ENCODE peak calls at places on chromosomes 11 and 22, in four cellular contexts. One of them, this sample, is unnamed.

GRCh38 chr11:465896-466538 is 15.9 kb downstream of the PTDSS2 start:
- DNase-seq in mucosa of gallbladder: no peak
- DNase-seq in cardiac muscle cell: no peak
- DNase-seq in SHP77 treated with DMSO at 0.1 percent for 48 hours: no peak
- DNase-seq in this sample: no peak

GRCh38 chr22:45784357-45785277 is 113.0 kb downstream of the ATXN10 start:
- DNase-seq in cardiac muscle cell: no peak
- DNase-seq in SHP77 treated with DMSO at 0.1 percent for 48 hours: no peak
- DNase-seq in mucosa of gallbladder: no peak
- DNase-seq in this sample: no peak

GRCh38 chr22:45125198-45125597 is 38.5 kb upstream of the NUP50 start:
- DNase-seq in SHP77 treated with DMSO at 0.1 percent for 48 hours: no peak
- DNase-seq in mucosa of gallbladder: peak; percentile 17
- DNase-seq in cardiac muscle cell: peak; percentile 61
- DNase-seq in this sample: no peak

GRCh38 chr22:45240137-45240809 is 421 bp downstream of the KIAA0930 start:
- DNase-seq in mucosa of gallbladder: no peak
- DNase-seq in SHP77 treated with DMSO at 0.1 percent for 48 hours: no peak
- DNase-seq in cardiac muscle cell: peak; percentile 41
- DNase-seq in this sample: no peak

GRCh38 chr11:32751381-32751780 is 43.1 kb downstream of the CCDC73 start:
- DNase-seq in cardiac muscle cell: no peak
- DNase-seq in mucosa of gallbladder: no peak
- DNase-seq in SHP77 treated with DMSO at 0.1 percent for 48 hours: no peak
- DNase-seq in this sample: no peak

GRCh38 chr22:48334971-48335370 is 1492.7 kb downstream of the BRD1 start:
- DNase-seq in SHP77 treated with DMSO at 0.1 percent for 48 hours: no peak
- DNase-seq in mucosa of gallbladder: no peak
- DNase-seq in cardiac muscle cell: no peak
- DNase-seq in this sample: no peak

GRCh38 chr22:41445171-41446056 is 1.2 kb downstream of the TOB2 start:
- DNase-seq in cardiac muscle cell: no peak
- DNase-seq in mucosa of gallbladder: no peak
- DNase-seq in SHP77 treated with DMSO at 0.1 percent for 48 hours: no peak
- DNase-seq in this sample: no peak

GRCh38 chr11:47259178-47259977 is 1.6 kb downstream of the NR1H3 start:
- DNase-seq in cardiac muscle cell: peak; percentile 61
- DNase-seq in mucosa of gallbladder: no peak
- DNase-seq in SHP77 treated with DMSO at 0.1 percent for 48 hours: peak; percentile 6
- DNase-seq in this sample: peak; percentile 51

GRCh38 chr22:20807315-20807752 is 33.4 kb downstream of the SERPIND1 start:
- DNase-seq in SHP77 treated with DMSO at 0.1 percent for 48 hours: no peak
- DNase-seq in mucosa of gallbladder: no peak
- DNase-seq in cardiac muscle cell: peak; percentile 76
- DNase-seq in this sample: no peak

GRCh38 chr11:57913713-57914704 is 109.7 kb upstream of the OR9Q1 start:
- DNase-seq in mucosa of gallbladder: no peak
- DNase-seq in cardiac muscle cell: no peak
- DNase-seq in SHP77 treated with DMSO at 0.1 percent for 48 hours: no peak
- DNase-seq in this sample: no peak

GRCh38 chr22:36104988-36105387 is 55.6 kb downstream of the APOL3 start:
- DNase-seq in mucosa of gallbladder: no peak
- DNase-seq in SHP77 treated with DMSO at 0.1 percent for 48 hours: no peak
- DNase-seq in cardiac muscle cell: no peak
- DNase-seq in this sample: no peak

GRCh38 chr11:72239296-72239848 is 4.6 kb downstream of the PHOX2A start:
- DNase-seq in cardiac muscle cell: peak; percentile 69
- DNase-seq in SHP77 treated with DMSO at 0.1 percent for 48 hours: no peak
- DNase-seq in mucosa of gallbladder: no peak
- DNase-seq in this sample: no peak

GRCh38 chr22:50191041-50191740 is 5.5 kb downstream of the TRABD start:
- DNase-seq in cardiac muscle cell: no peak
- DNase-seq in mucosa of gallbladder: peak; percentile 49
- DNase-seq in SHP77 treated with DMSO at 0.1 percent for 48 hours: no peak
- DNase-seq in this sample: no peak

GRCh38 chr11:124739479-124740276 is at the start of gene NRGN:
- DNase-seq in SHP77 treated with DMSO at 0.1 percent for 48 hours: peak; percentile 59
- DNase-seq in cardiac muscle cell: peak; percentile 92
- DNase-seq in mucosa of gallbladder: peak; percentile 90
- DNase-seq in this sample: peak; percentile 85

GRCh38 chr11:65320386-65321075 is 5.9 kb downstream of the CDC42EP2 start:
- DNase-seq in mucosa of gallbladder: no peak
- DNase-seq in cardiac muscle cell: no peak
- DNase-seq in SHP77 treated with DMSO at 0.1 percent for 48 hours: no peak
- DNase-seq in this sample: no peak

GRCh38 chr11:126734752-126735151 is 265.8 kb downstream of the KIRREL3 start:
- DNase-seq in SHP77 treated with DMSO at 0.1 percent for 48 hours: no peak
- DNase-seq in mucosa of gallbladder: no peak
- DNase-seq in cardiac muscle cell: no peak
- DNase-seq in this sample: no peak

GRCh38 chr11:80146231-80146630 is 705.4 kb upstream of the TENM4 start:
- DNase-seq in cardiac muscle cell: no peak
- DNase-seq in SHP77 treated with DMSO at 0.1 percent for 48 hours: no peak
- DNase-seq in mucosa of gallbladder: no peak
- DNase-seq in this sample: no peak

GRCh38 chr22:16988257-16988656 is 19.8 kb downstream of the GAB4 start:
- DNase-seq in cardiac muscle cell: no peak
- DNase-seq in SHP77 treated with DMSO at 0.1 percent for 48 hours: no peak
- DNase-seq in mucosa of gallbladder: no peak
- DNase-seq in this sample: no peak

GRCh38 chr11:118691926-118692830 is 12.7 kb upstream of the TREH start:
- DNase-seq in mucosa of gallbladder: no peak
- DNase-seq in SHP77 treated with DMSO at 0.1 percent for 48 hours: no peak
- DNase-seq in cardiac muscle cell: peak; percentile 50
- DNase-seq in this sample: no peak

GRCh38 chr11:67615455-67616430 is 9.0 kb downstream of the NDUFV1 start:
- DNase-seq in cardiac muscle cell: peak; percentile 23
- DNase-seq in mucosa of gallbladder: no peak
- DNase-seq in SHP77 treated with DMSO at 0.1 percent for 48 hours: no peak
- DNase-seq in this sample: peak; percentile 72

GRCh38 chr11:3227568-3228444 is 4.4 kb downstream of the MRGPRE start:
- DNase-seq in mucosa of gallbladder: peak; percentile 7
- DNase-seq in cardiac muscle cell: no peak
- DNase-seq in SHP77 treated with DMSO at 0.1 percent for 48 hours: no peak
- DNase-seq in this sample: no peak

GRCh38 chr11:128688896-128689546 is 4.9 kb upstream of the FLI1 start:
- DNase-seq in SHP77 treated with DMSO at 0.1 percent for 48 hours: no peak
- DNase-seq in cardiac muscle cell: no peak
- DNase-seq in mucosa of gallbladder: no peak
- DNase-seq in this sample: no peak

GRCh38 chr11:125929445-125930075 is 16.3 kb upstream of the VSIG10L2 start:
- DNase-seq in mucosa of gallbladder: no peak
- DNase-seq in cardiac muscle cell: peak; percentile 30
- DNase-seq in SHP77 treated with DMSO at 0.1 percent for 48 hours: no peak
- DNase-seq in this sample: no peak

GRCh38 chr11:17730608-17731462 is 3.7 kb upstream of the KCNC1 start:
- DNase-seq in SHP77 treated with DMSO at 0.1 percent for 48 hours: peak; percentile 24
- DNase-seq in mucosa of gallbladder: peak; percentile 81
- DNase-seq in cardiac muscle cell: peak; percentile 84
- DNase-seq in this sample: peak; percentile 92

GRCh38 chr11:112655386-112655785 is 305.8 kb upstream of the NCAM1 start:
- DNase-seq in mucosa of gallbladder: peak; percentile 58
- DNase-seq in SHP77 treated with DMSO at 0.1 percent for 48 hours: no peak
- DNase-seq in cardiac muscle cell: peak; percentile 81
- DNase-seq in this sample: no peak

GRCh38 chr11:108743851-108744250 is 79.0 kb downstream of the DDX10 start:
- DNase-seq in mucosa of gallbladder: no peak
- DNase-seq in cardiac muscle cell: no peak
- DNase-seq in SHP77 treated with DMSO at 0.1 percent for 48 hours: no peak
- DNase-seq in this sample: no peak

GRCh38 chr22:23110922-23111527 is 30.8 kb downstream of the RSPH14 start:
- DNase-seq in SHP77 treated with DMSO at 0.1 percent for 48 hours: peak; percentile 81
- DNase-seq in mucosa of gallbladder: no peak
- DNase-seq in cardiac muscle cell: no peak
- DNase-seq in this sample: no peak

This sample was measured in Calu3.